ENCODE peak calls at places on chromosomes 5 and 9, in nine cellular contexts. Z is colonic mucosa; V is CD8-positive, alpha-beta memory T cell; Q is heart right ventricle; H is CD4-positive, CD25-positive, alpha-beta regulatory T cell; U is GM23248; J is psoas muscle; N is PC-3; S is right atrium auricular region. L is an unnamed sample. For H3K27me3 and H3K4me1, the result is how much of the 10 kb centered on the place peaks cover.

GRCh38 chr9:127862075-127863011 is 7.9 kb upstream of the ENG start:
- DNase-seq in Z (peak), V (peak), Q (peak), H (no peak), U (no peak), J (peak), N (no peak), S (peak), L (peak)

GRCh38 chr9:14419302-14419937 is 105.5 kb upstream of the NFIB start:
- DNase-seq in Z (no peak), V (no peak), Q (no peak), H (no peak), U (no peak), J (no peak), N (no peak), S (no peak), L (no peak)

GRCh38 chr5:180519098-180519497 is 24.9 kb downstream of the CNOT6 start:
- DNase-seq in Z (no peak), V (no peak), Q (no peak), H (no peak), U (peak), J (no peak), N (no peak), S (no peak), L (no peak)

GRCh38 chr9:18981471-18982245 is 51.4 kb downstream of the SAXO1 start:
- DNase-seq in Z (no peak), V (no peak), Q (no peak), H (no peak), U (no peak), J (no peak), N (no peak), S (no peak), L (no peak)

GRCh38 chr9:70587143-70587710 is 172.8 kb upstream of the KLF9 start:
- DNase-seq in Z (no peak), V (no peak), Q (no peak), H (no peak), U (peak), J (no peak), N (no peak), S (no peak), L (no peak)

GRCh38 chr5:127959152-127959764 is 124.3 kb upstream of the SLC12A2 start:
- DNase-seq in Z (peak), V (no peak), Q (peak), H (no peak), U (peak), J (peak), N (peak), S (no peak), L (peak)

GRCh38 chr9:124769451-124770358 is 1.4 kb downstream of the NR6A1 start:
- DNase-seq in Z (peak), V (no peak), Q (peak), H (peak), U (no peak), J (peak), N (peak), S (no peak), L (peak)

GRCh38 chr5:74367241-74367733 is 273.2 kb downstream of the ENC1 start:
- DNase-seq in Z (no peak), V (no peak), Q (no peak), H (no peak), U (no peak), J (peak), N (no peak), S (no peak), L (no peak)

GRCh38 chr9:89597711-89598707 is 6.8 kb upstream of the GADD45G start:
- DNase-seq in Z (peak), V (no peak), Q (no peak), H (peak), U (peak), J (no peak), N (peak), S (no peak), L (peak)

GRCh38 chr5:179549973-179550510 is 312 bp upstream of the RUFY1 start:
- DNase-seq in Z (no peak), V (no peak), Q (no peak), H (peak), U (peak), J (no peak), N (peak), S (peak), L (no peak)

GRCh38 chr5:140351609-140352334 is 5.4 kb upstream of the HBEGF start:
- DNase-seq in Z (peak), V (no peak), Q (no peak), H (peak), U (peak), J (no peak), N (peak), S (no peak), L (peak)

GRCh38 chr5:27578280-27578679 is 539.9 kb upstream of the CDH9 start:
- DNase-seq in Z (no peak), V (no peak), Q (no peak), H (no peak), U (no peak), J (no peak), N (no peak), S (no peak), L (no peak)

GRCh38 chr5:17099946-17100345 is 117.5 kb upstream of the BASP1 start:
- DNase-seq in Z (no peak), V (no peak), Q (no peak), H (no peak), U (no peak), J (no peak), N (no peak), S (no peak), L (no peak)

GRCh38 chr9:68955281-68955680 is 58.6 kb downstream of the PRKACG start:
- DNase-seq in Z (no peak), V (no peak), Q (no peak), H (peak), U (no peak), J (no peak), N (no peak), S (no peak), L (no peak)

GRCh38 chr9:112174223-112174964 is 703 bp downstream of the SUSD1 start:
- DNase-seq in Z (peak), V (peak), Q (peak), H (peak), U (peak), J (peak), N (peak), S (peak), L (peak)

GRCh38 chr5:41822036-41822435 is 48.2 kb downstream of the OXCT1 start:
- DNase-seq in Z (no peak), V (no peak), Q (no peak), H (no peak), U (no peak), J (no peak), N (no peak), S (no peak), L (no peak)

GRCh38 chr9:111599092-111599947 is at the start of gene PTGR1:
- DNase-seq in Z (peak), V (no peak), Q (peak), H (peak), U (peak), J (peak), N (peak), S (peak), L (peak)

GRCh38 chr9:109026306-109026705 is 13.0 kb upstream of the CTNNAL1 start:
- DNase-seq in Z (no peak), V (no peak), Q (no peak), H (no peak), U (no peak), J (no peak), N (no peak), S (no peak), L (no peak)

GRCh38 chr5:116075117-116075910 is 9.5 kb upstream of the COMMD10 start:
- DNase-seq in Z (no peak), V (no peak), Q (no peak), H (no peak), U (no peak), J (no peak), N (no peak), S (no peak), L (peak)

GRCh38 chr9:110015759-110016158 is 192.2 kb downstream of the C9orf152 start:
- DNase-seq in Z (no peak), V (no peak), Q (no peak), H (no peak), U (peak), J (no peak), N (peak), S (no peak), L (no peak)

GRCh38 chr5:62059960-62060359 is 246.0 kb upstream of the KIF2A start:
- DNase-seq in Z (no peak), V (no peak), Q (no peak), H (no peak), U (no peak), J (no peak), N (no peak), S (no peak), L (no peak)

GRCh38 chr9:90055226-90055625 is 450.4 kb downstream of the GADD45G start:
- DNase-seq in Z (no peak), V (no peak), Q (no peak), H (no peak), U (no peak), J (no peak), N (no peak), S (no peak), L (no peak)

GRCh38 chr5:40716000-40716399 is 36.3 kb downstream of the PTGER4 start:
- DNase-seq in Z (no peak), V (no peak), Q (no peak), H (no peak), U (peak), J (no peak), N (peak), S (no peak), L (no peak)

GRCh38 chr9:91419222-91420191 is 4.1 kb downstream of the NFIL3 start:
- DNase-seq in Z (peak), V (no peak), Q (no peak), H (no peak), U (peak), J (peak), N (peak), S (peak), L (peak)

GRCh38 chr9:104961238-104961637 is 33.3 kb upstream of the ABCA1 start:
- DNase-seq in Z (peak), V (peak), Q (no peak), H (peak), U (peak), J (no peak), N (peak), S (no peak), L (peak)

GRCh38 chr9:114203410-114204140 is 48.2 kb downstream of the COL27A1 start:
- DNase-seq in Z (no peak), V (no peak), Q (no peak), H (no peak), U (peak), J (peak), N (peak), S (no peak), L (no peak)

GRCh38 chr5:177005619-177006264 is 837 bp downstream of the UIMC1 start:
- DNase-seq in Z (peak), V (peak), Q (peak), H (peak), U (peak), J (peak), N (peak), S (peak), L (peak)

GRCh38 chr9:30796806-30797205 is 1587.6 kb upstream of the ACO1 start:
- DNase-seq in Z (no peak), V (no peak), Q (no peak), H (no peak), U (no peak), J (no peak), N (no peak), S (no peak), L (peak)

GRCh38 chr5:16550316-16550952 is 66.4 kb downstream of the RETREG1 start:
- DNase-seq in Z (peak), V (no peak), Q (no peak), H (peak), U (peak), J (no peak), N (peak), S (no peak), L (peak)

GRCh38 chr5:179306191-179307005 is 38.9 kb downstream of the ADAMTS2 start:
- DNase-seq in Z (no peak), V (no peak), Q (peak), H (no peak), U (peak), J (no peak), N (no peak), S (no peak), L (no peak)

DNA sequence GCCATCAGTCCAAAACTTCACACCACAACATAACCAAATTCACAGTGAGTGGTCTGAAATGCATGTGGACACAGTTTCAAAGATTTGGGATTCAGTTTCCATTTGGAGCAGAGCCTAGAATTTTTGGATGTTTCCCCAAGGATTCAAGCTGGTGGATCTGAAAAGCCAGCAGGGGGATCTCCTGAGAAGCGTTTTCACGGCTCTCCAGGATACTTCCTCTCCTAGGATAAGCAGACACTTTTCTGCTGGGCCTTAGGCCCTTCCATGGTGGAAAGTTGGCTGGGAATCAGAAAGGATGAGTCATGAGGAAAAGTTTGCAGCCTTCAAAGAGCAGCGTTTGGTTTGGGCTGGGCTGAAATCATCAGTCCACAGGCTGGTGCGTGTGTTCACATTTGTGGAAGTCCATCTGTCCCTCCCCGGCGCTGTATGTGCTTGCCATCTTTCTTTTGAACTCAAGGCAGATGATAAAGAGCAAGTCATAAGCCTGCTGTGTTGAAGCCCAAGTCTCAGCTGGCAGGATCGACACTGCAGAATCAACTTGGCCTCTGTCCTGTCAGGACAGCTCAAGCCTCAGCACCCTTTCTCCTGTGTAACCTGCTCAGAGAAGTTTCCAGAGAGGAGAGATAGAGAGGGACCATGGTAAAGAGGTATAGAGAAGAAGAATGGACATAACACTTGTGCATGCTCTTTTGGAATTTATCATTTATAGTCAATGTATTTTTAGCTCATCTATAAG is 152.6 kb upstream of the MSX2 start:
- DNase-seq in Z (peak), V (no peak), Q (peak), H (no peak), U (peak), J (no peak), N (peak), S (peak), L (peak)
- H3K27ac ChIP-seq in Z (no peak), V (no peak), Q (no peak), H (no peak), U (no peak), J (no peak), N (no peak), S (no peak), L (no peak)

GRCh38 chr5:1447772-1448361 is 2.6 kb upstream of the SLC6A3 start:
- DNase-seq in Z (no peak), V (no peak), Q (no peak), H (no peak), U (no peak), J (peak), N (no peak), S (no peak), L (peak)
- H3K27me3 ChIP-seq in Z (under half), V (under half), Q (under half), H (under half), U (under half), J (under half), N (under half), S (under half), L (under half)

DNA sequence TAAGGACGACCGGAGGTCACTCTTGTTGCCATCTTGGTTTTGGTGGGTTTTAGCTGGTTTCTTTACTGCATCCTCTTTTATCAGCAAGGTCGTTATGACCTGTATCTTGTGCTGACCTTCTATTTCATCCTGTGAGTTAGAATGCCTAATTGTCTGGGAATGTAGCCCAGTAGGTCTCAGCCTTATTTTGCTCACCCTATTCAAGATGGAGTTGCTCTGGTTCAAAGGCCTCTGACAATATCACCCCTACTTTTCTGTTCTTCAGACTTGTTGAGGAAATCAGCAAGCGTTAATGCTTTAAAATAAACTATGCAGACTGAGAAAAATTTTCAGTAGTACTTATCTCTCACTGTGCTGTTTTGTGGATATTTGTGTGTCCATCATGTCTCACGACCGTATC is 92.6 kb downstream of the MTRR start:
- DNase-seq in Z (no peak), V (no peak), Q (no peak), H (no peak), U (no peak), J (no peak), N (no peak), S (no peak), L (no peak)
- H3K4me1 ChIP-seq in Z (under half), V (under half), Q (under half), H (under half), U (under half), J (under half), N (under half), S (under half), L (under half)

GRCh38 chr9:136617746-136618577 is 44.8 kb upstream of the EGFL7 start:
- DNase-seq in Z (peak), V (no peak), Q (peak), H (no peak), U (no peak), J (no peak), N (no peak), S (no peak), L (peak)
- H3K27ac ChIP-seq in Z (no peak), V (no peak), Q (peak), H (no peak), U (no peak), J (no peak), N (no peak), S (no peak), L (no peak)

GRCh38 chr5:163456840-163457239 is 3.1 kb downstream of the NUDCD2 start:
- DNase-seq in Z (no peak), V (no peak), Q (no peak), H (no peak), U (no peak), J (no peak), N (no peak), S (no peak), L (no peak)

GRCh38 chr5:163459888-163460561 is at the start of gene NUDCD2:
- DNase-seq in Z (peak), V (peak), Q (peak), H (peak), U (peak), J (peak), N (peak), S (peak), L (peak)

GRCh38 chr5:163458778-163459405 is 1.0 kb downstream of the NUDCD2 start:
- DNase-seq in Z (no peak), V (no peak), Q (no peak), H (no peak), U (no peak), J (no peak), N (no peak), S (no peak), L (peak)

GRCh38 chr5:163460562-163461176 is at the start of gene HMMR:
- DNase-seq in Z (no peak), V (no peak), Q (no peak), H (no peak), U (peak), J (no peak), N (peak), S (no peak), L (no peak)

DNA sequence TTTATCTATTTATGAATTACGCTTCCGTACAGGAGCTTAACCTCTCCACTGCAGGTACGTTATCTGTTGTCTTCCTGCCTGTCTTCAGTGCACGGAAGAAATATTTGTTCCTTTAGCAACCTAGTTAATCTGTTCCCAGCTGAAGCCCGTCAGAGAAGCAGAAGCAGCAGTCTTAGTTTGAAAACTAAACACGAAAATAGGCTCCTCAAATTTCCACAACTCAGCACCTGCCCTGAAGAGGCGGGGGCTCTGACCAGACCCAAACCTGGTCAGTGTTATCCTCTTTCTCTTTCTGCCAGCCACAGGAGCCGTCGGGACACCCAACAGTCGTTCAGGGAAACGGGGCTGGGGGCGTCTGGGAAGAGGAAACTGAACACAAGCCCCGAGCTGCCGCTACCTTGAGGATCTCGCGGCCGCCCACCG is 426 bp downstream of the NUDCD2 start:
- DNase-seq in Z (no peak), V (no peak), Q (no peak), H (no peak), U (no peak), J (no peak), N (no peak), S (no peak), L (no peak)
- H3K27me3 ChIP-seq in Z (under half), V (under half), Q (under half), H (under half), U (under half), J (under half), N (under half), S (under half), L (under half)

L was measured in small intestine.